ENCODE peak calls at places on chromosomes 4 and X, in seven cellular contexts. Q is fibroblast of lung, A is heart right ventricle, W is brain microvascular endothelial cell, X is testis, P is vagina, U is sigmoid colon. J is an unnamed sample. For H3K36me3, the result is how much of the 10 kb centered on the place peaks cover.

GRCh38 chr4:65580551-65580950 is 89.7 kb downstream of the EPHA5 start:
- DNase-seq in Q (peak), A (no peak), W (no peak), X (no peak), P (no peak), U (no peak), J (no peak)

GRCh38 chr4:85426366-85426765 is 48.6 kb upstream of the ARHGAP24 start:
- DNase-seq in Q (no peak), A (no peak), W (no peak), X (no peak), P (no peak), U (no peak), J (no peak)

GRCh38 chrX:23598561-23598960 is 68.7 kb upstream of the PRDX4 start:
- DNase-seq in Q (no peak), A (no peak), W (no peak), X (no peak), P (no peak), U (no peak), J (no peak)

GRCh38 chr4:189021831-189022230 is 882.6 kb downstream of the TRIML1 start:
- DNase-seq in Q (peak), A (no peak), W (peak), X (no peak), P (no peak), U (peak), J (no peak)

GRCh38 chrX:26262121-26262523 is 46.2 kb downstream of the MAGEB5 start:
- DNase-seq in Q (peak), A (no peak), W (peak), X (no peak), P (no peak), U (no peak), J (no peak)

GRCh38 chr4:186068581-186069402 is at the start of gene TLR3:
- DNase-seq in Q (peak), A (no peak), W (peak), X (no peak), P (no peak), U (no peak), J (no peak)

GRCh38 chr4:124804584-124804983 is 92.1 kb upstream of the ANKRD50 start:
- DNase-seq in Q (peak), A (no peak), W (no peak), X (no peak), P (no peak), U (no peak), J (no peak)

GRCh38 chr4:174873931-174874330 is 44.2 kb upstream of the ADAM29 start:
- DNase-seq in Q (no peak), A (no peak), W (peak), X (peak), P (no peak), U (no peak), J (no peak)

GRCh38 chrX:41596586-41596985 is 92.2 kb upstream of the GPR34 start:
- DNase-seq in Q (peak), A (no peak), W (peak), X (no peak), P (no peak), U (no peak), J (no peak)

GRCh38 chrX:118392726-118393125 is 46.8 kb downstream of the WDR44 start:
- DNase-seq in Q (peak), A (no peak), W (no peak), X (no peak), P (no peak), U (no peak), J (no peak)
- TF ChIP-seq CTCF in Q (no peak), A (no peak), W (no peak), X (no peak), P (no peak), U (no peak), J (no peak)

GRCh38 chr4:89800012-89800516 is 36.9 kb downstream of the SNCA start:
- DNase-seq in Q (peak), A (no peak), W (peak), X (no peak), P (no peak), U (no peak), J (no peak)

GRCh38 chr4:89799071-89799470 is 37.9 kb downstream of the SNCA start:
- DNase-seq in Q (peak), A (no peak), W (no peak), X (no peak), P (no peak), U (no peak), J (no peak)

GRCh38 chr4:89803915-89804314 is 33.0 kb downstream of the SNCA start:
- DNase-seq in Q (no peak), A (no peak), W (no peak), X (no peak), P (no peak), U (no peak), J (no peak)

GRCh38 chr4:89803036-89803435 is 33.9 kb downstream of the SNCA start:
- DNase-seq in Q (no peak), A (no peak), W (no peak), X (no peak), P (no peak), U (no peak), J (no peak)

DNA sequence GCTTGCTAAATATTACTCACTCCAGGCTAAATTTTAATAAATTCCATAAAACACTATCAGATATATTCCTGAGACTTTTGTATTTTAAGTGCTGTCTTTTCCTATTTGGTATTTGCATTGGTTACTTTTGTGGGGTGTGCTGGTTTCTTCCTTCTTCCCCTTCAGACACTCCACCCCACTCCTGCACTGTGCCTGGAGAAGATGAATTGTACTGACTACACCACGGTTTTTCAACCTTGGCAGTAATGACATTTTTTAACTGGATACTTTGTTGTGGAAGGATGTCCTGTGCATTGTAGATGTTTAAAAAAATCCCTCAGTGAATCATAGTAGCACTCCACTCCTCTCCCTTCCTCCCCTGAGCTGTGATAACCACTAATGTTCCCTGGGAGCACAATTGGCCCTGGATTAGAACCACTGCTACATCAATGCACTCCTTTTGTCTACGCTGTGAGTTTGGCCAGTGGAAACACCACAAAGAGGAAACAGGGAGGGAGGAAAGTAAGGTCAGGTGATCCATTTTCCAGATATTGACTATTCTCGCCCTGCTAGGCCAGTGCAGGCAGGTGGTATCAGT is 36.3 kb downstream of the SNCA start:
- DNase-seq in Q (peak), A (no peak), W (peak), X (no peak), P (no peak), U (no peak), J (no peak)
- H3K27ac ChIP-seq in Q (no peak), A (no peak), W (peak), X (no peak), P (no peak), U (no peak), J (no peak)

GRCh38 chr4:184424993-184425758 is 49.2 kb downstream of the IRF2 start:
- DNase-seq in Q (no peak), A (peak), W (no peak), X (no peak), P (no peak), U (peak), J (no peak)
- H3K36me3 ChIP-seq in Q (under half), A (under half), W (under half), X (under half), P (under half), U (under half), J (under half)

GRCh38 chr4:137994858-137995257 is 247.3 kb downstream of the SLC7A11 start:
- DNase-seq in Q (peak), A (no peak), W (peak), X (no peak), P (no peak), U (no peak), J (no peak)

GRCh38 chr4:138003248-138003647 is 238.9 kb downstream of the SLC7A11 start:
- DNase-seq in Q (peak), A (no peak), W (no peak), X (no peak), P (no peak), U (no peak), J (no peak)

GRCh38 chr4:137993232-137993631 is 248.9 kb downstream of the SLC7A11 start:
- DNase-seq in Q (no peak), A (no peak), W (no peak), X (no peak), P (no peak), U (no peak), J (no peak)

GRCh38 chr4:137998666-137999429 is 243.3 kb downstream of the SLC7A11 start:
- DNase-seq in Q (peak), A (no peak), W (peak), X (no peak), P (no peak), U (no peak), J (no peak)

GRCh38 chr4:137997496-137997895 is 244.7 kb downstream of the SLC7A11 start:
- DNase-seq in Q (no peak), A (no peak), W (no peak), X (no peak), P (no peak), U (no peak), J (no peak)
- TF ChIP-seq CTCF in Q (no peak), A (no peak), W (no peak), X (no peak), P (no peak), U (no peak), J (no peak)

GRCh38 chr4:70183940-70184246 is 11.6 kb upstream of the ODAM start:
- DNase-seq in Q (no peak), A (no peak), W (no peak), X (no peak), P (no peak), U (no peak), J (no peak)
- H3K27ac ChIP-seq in Q (no peak), A (no peak), W (no peak), X (no peak), P (no peak), U (no peak), J (no peak)

DNA sequence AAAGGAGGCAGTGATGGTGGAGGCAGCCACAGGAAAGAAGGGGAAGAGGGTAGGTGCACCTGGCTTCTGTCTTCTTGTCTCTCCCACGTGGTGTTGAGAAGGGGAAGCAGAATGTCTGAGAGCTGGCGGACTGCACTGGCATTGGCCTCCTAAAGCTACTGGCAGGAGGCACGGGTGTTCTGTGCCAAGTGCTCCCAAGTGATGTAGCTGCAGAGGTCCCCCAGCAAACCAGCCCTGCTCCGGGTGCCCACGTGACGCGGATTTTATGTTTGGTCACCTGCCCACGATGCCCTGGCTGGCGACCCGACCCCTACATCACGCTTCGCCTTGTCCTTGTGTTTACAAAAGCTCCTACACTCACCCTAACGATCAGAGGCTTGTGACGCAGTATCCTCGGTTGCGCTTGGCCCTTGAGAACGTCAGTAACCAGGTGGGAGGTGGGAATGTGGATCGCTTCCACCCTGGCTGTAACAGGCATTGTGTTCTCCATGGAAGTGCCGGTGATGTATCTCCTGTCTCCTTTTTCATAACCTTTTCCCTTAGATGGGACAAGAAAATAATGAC is 28.4 kb upstream of the XG start:
- DNase-seq in Q (no peak), A (peak), W (no peak), X (no peak), P (no peak), U (peak), J (no peak)
- H3K36me3 ChIP-seq in Q (under half), A (half or more), W (half or more), X (under half), P (half or more), U (under half), J (half or more)